ENCODE peak calls at places on chromosomes 4 and X, in nine cellular contexts. B is A549, Q is sigmoid colon, V is Peyer's patch, Z is endothelial cell of umbilical vein, J is uterus, Y is tibial nerve, S is transverse colon, O is HepG2. M is an unnamed sample.

GRCh38 chr4:38785041-38785790 is 2.4 kb upstream of the TLR10 start:
- DNase-seq in B (no peak), Q (no peak), V (no peak), Z (no peak), J (no peak), Y (no peak), S (no peak), O (no peak), M (no peak)

GRCh38 chrX:107154787-107155620 is 36.4 kb upstream of the RBM41 start:
- DNase-seq in B (peak; percentile 21), Q (no peak), V (no peak), Z (no peak), J (no peak), Y (no peak), S (no peak), O (peak; percentile 18), M (no peak)

GRCh38 chrX:95764972-95765451 is 919.6 kb upstream of the DIAPH2 start:
- DNase-seq in B (no peak), Q (no peak), V (no peak), Z (peak; percentile 49), J (no peak), Y (no peak), S (no peak), O (peak; percentile 4), M (no peak)

GRCh38 chr4:140706665-140707064 is 49.5 kb downstream of the TBC1D9 start:
- DNase-seq in B (no peak), Q (no peak), V (no peak), Z (no peak), J (no peak), Y (no peak), S (no peak), O (no peak), M (no peak)

GRCh38 chrX:123988423-123989116 is 27.1 kb downstream of the STAG2 start:
- DNase-seq in B (no peak), Q (no peak), V (no peak), Z (no peak), J (no peak), Y (no peak), S (no peak), O (no peak), M (no peak)

GRCh38 chrX:25175171-25175570 is 159.4 kb upstream of the ARX start:
- DNase-seq in B (no peak), Q (no peak), V (no peak), Z (no peak), J (no peak), Y (no peak), S (no peak), O (no peak), M (no peak)

GRCh38 chr4:76002176-76002575 is 5.1 kb downstream of the CXCL9 start:
- DNase-seq in B (no peak), Q (no peak), V (no peak), Z (peak; percentile 65), J (no peak), Y (no peak), S (no peak), O (no peak), M (no peak)

GRCh38 chrX:151753313-151754041 is 18.9 kb downstream of the CNGA2 start:
- DNase-seq in B (peak; percentile 50), Q (peak; percentile 70), V (peak; percentile 52), Z (peak; percentile 49), J (peak; percentile 59), Y (peak; percentile 20), S (peak; percentile 28), O (peak; percentile 13), M (no peak)

GRCh38 chr4:143358923-143359694 is 22.4 kb downstream of the GAB1 start:
- DNase-seq in B (no peak), Q (no peak), V (peak; percentile 86), Z (peak; percentile 96), J (no peak), Y (no peak), S (peak; percentile 78), O (no peak), M (no peak)

GRCh38 chr4:161522031-161522430 is 641.8 kb downstream of the FSTL5 start:
- DNase-seq in B (no peak), Q (no peak), V (no peak), Z (peak; percentile 12), J (no peak), Y (no peak), S (no peak), O (no peak), M (no peak)

GRCh38 chr4:139144161-139144859 is 32.7 kb downstream of the ELF2 start:
- DNase-seq in B (no peak), Q (peak; percentile 75), V (peak; percentile 63), Z (no peak), J (peak; percentile 58), Y (peak; percentile 27), S (peak; percentile 36), O (no peak), M (no peak)

GRCh38 chr4:76989391-76990061 is 40.0 kb downstream of the SEPTIN11 start:
- DNase-seq in B (no peak), Q (no peak), V (peak; percentile 78), Z (no peak), J (no peak), Y (no peak), S (peak; percentile 54), O (no peak), M (no peak)

GRCh38 chrX:10159069-10159468 is 2.3 kb downstream of the CLCN4 start:
- DNase-seq in B (no peak), Q (no peak), V (no peak), Z (no peak), J (no peak), Y (no peak), S (no peak), O (no peak), M (no peak)
- TF ChIP-seq POLR2A in B (no peak), Q (no peak), V (no peak), Z (no peak), J (no peak), Y (no peak), S (no peak), O (no peak), M (no peak)

GRCh38 chr4:147749811-147750321 is 18.0 kb downstream of the ARHGAP10 start:
- DNase-seq in B (no peak), Q (no peak), V (no peak), Z (no peak), J (no peak), Y (no peak), S (no peak), O (no peak), M (no peak)
- TF ChIP-seq POLR2A in B (no peak), Q (no peak), V (no peak), Z (no peak), J (no peak), Y (no peak), S (no peak), O (no peak), M (no peak)

DNA sequence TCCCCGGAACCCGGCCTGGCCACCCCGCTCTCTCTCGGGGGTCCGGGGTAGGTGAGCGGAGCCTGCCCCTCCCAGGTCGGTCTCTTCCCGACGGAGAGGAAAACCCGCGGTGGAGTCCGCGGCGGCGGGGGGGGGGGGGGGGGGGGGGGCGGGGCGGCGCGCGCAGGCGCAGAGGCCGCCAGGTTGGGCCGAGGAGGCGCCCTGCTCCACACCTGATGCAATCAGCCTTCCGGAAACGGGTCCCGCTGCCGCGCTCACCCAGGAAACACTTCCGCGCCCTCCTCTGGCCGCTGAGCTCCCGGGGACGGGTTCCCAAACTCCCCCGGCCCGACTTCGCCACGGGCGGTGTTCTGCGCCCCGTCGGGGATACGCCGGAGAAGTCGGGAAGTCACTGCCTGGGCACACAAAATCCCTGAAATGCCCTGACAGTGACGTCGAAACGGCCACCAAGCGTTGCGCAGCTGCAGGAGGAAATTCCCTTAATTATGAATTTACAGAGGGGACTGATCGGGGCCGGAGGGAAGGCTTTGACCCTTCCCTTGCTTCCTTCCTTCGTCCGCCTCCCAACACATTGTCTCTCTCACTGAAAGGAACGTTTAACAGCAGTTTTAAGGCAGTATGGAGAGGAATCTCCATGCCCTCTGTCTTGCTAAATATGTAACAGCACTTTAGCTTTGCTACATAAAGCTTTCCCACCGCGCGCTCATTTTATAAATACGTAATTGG is 2.1 kb upstream of the APBB2 start:
- DNase-seq in B (peak; percentile 81), Q (peak; percentile 89), V (peak; percentile 85), Z (peak; percentile 86), J (peak; percentile 78), Y (no peak), S (peak; percentile 86), O (peak; percentile 84), M (peak; percentile 88)
- TF ChIP-seq POLR2A in B (peak; percentile 51), Q (peak; percentile 41), V (peak; percentile 61), Z (no peak), J (no peak), Y (no peak), S (peak; percentile 84), O (peak; percentile 67), M (no peak)

GRCh38 chr4:153249199-153250154 is 45.2 kb downstream of the TRIM2 start:
- DNase-seq in B (no peak), Q (peak; percentile 80), V (peak; percentile 87), Z (peak; percentile 78), J (peak; percentile 77), Y (peak; percentile 25), S (peak; percentile 87), O (peak; percentile 52), M (peak; percentile 85)
- TF ChIP-seq POLR2A in B (no peak), Q (peak; percentile 11), V (no peak), Z (no peak), J (no peak), Y (no peak), S (no peak), O (peak; percentile 37), M (no peak)

GRCh38 chr4:168318266-168318895 is at the start of gene DDX60:
- DNase-seq in B (peak; percentile 40), Q (peak; percentile 85), V (peak; percentile 94), Z (peak; percentile 75), J (peak; percentile 76), Y (peak; percentile 26), S (peak; percentile 88), O (peak; percentile 10), M (peak; percentile 76)
- TF ChIP-seq POLR2A in B (peak; percentile 33), Q (peak; percentile 63), V (peak; percentile 47), Z (peak; percentile 26), J (no peak), Y (no peak), S (peak; percentile 82), O (no peak), M (no peak)

DNA sequence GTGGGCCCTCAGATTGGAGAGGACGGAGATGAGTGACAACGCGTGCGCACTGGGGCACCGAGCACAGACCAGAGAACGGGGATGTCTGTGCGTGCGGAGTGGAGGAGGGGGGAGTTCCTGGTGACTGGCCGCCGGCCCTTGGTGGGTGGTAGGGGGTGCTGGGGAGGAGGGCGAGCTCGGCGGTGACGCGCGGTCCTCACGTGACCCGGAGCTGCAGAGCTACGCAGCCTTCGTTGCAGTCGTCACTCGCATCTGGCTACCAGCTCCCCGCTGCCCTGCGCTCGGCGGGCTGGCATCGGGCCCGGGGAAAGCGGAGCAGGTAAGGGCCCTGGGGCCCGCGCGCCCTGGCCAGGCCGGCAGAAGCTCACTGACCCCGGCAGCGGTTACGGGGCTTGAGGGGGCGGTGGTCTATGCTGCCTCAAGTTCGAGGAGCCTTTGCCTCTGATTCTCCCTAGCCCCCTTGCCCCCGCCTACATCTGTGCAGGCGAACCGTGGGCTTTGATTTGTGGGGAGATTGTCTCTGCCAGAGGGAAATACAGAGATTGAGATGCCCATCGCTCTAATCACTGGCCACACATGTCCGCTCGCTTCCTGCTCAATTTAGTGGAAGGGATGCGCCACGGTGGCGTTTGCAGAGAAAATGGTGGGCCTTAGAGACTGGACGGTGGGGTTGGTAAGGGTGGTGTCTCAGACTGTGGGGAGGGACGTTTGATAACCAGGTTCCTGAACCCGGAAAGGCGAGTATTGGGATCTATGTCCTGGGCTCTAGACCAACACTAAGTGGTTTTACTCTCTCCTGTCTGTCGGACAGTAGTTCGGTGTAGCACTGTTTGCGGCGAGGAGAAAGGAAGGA is at the start of gene ARMCX4:
- DNase-seq in B (no peak), Q (peak; percentile 87), V (no peak), Z (peak; percentile 75), J (peak; percentile 58), Y (peak; percentile 13), S (peak; percentile 18), O (no peak), M (no peak)
- TF ChIP-seq POLR2A in B (no peak), Q (no peak), V (no peak), Z (peak; percentile 58), J (no peak), Y (no peak), S (no peak), O (no peak), M (no peak)

GRCh38 chrX:109732780-109733657 is at the start of gene ACSL4:
- DNase-seq in B (peak; percentile 65), Q (peak; percentile 92), V (peak; percentile 92), Z (peak; percentile 82), J (peak; percentile 88), Y (peak; percentile 56), S (peak; percentile 87), O (peak; percentile 63), M (peak; percentile 86)
- TF ChIP-seq POLR2A in B (no peak), Q (peak; percentile 38), V (no peak), Z (peak; percentile 83), J (peak; percentile 71), Y (peak; percentile 23), S (peak; percentile 51), O (peak; percentile 70), M (no peak)